ENCODE peak calls at places on chromosomes 13 and 19, in seven cellular contexts. S is IMR-90, M is H1, R is trophoblast cell, T is neuronal stem cell, Q is mesendoderm, X is H9. P is an unnamed sample.
A peak's percentile ranks its signal among the peaks of the same experiment; 100 is the strongest.

GRCh38 chr19:46603195-46603637 is 2.1 kb downstream of the CALM3 start:
- DNase-seq in S (no peak), M (no peak), R (no peak), T (no peak), Q (peak; percentile 38), X (no peak), P (no peak)

GRCh38 chr13:42355118-42355840 is 83.3 kb downstream of the AKAP11 start:
- DNase-seq in S (no peak), M (no peak), R (no peak), T (no peak), Q (peak; percentile 11), X (no peak), P (no peak)

GRCh38 chr19:46402725-46403124 is 10.6 kb downstream of the CCDC8 start:
- DNase-seq in S (no peak), M (no peak), R (no peak), T (no peak), Q (no peak), X (no peak), P (no peak)

GRCh38 chr13:45564108-45564507 is 51.4 kb downstream of the ERICH6B start:
- DNase-seq in S (peak; percentile 81), M (no peak), R (no peak), T (peak; percentile 8), Q (peak; percentile 21), X (no peak), P (peak; percentile 70)

GRCh38 chr19:7159105-7159933 is 89.8 kb downstream of the ZNF557 start:
- DNase-seq in S (peak; percentile 95), M (no peak), R (peak; percentile 33), T (no peak), Q (no peak), X (no peak), P (peak; percentile 76)

GRCh38 chr13:39282400-39282972 is 244.2 kb downstream of the NHLRC3 start:
- DNase-seq in S (no peak), M (no peak), R (no peak), T (no peak), Q (no peak), X (no peak), P (no peak)

GRCh38 chr19:42386974-42387707 is 3.0 kb downstream of the CNFN start:
- DNase-seq in S (peak; percentile 33), M (no peak), R (peak; percentile 40), T (peak; percentile 71), Q (peak; percentile 92), X (peak; percentile 91), P (peak; percentile 70)

GRCh38 chr13:82467626-82468025 is 1414.6 kb downstream of the SLITRK1 start:
- DNase-seq in S (no peak), M (no peak), R (no peak), T (no peak), Q (no peak), X (no peak), P (no peak)

GRCh38 chr13:101397742-101398141 is 18.6 kb downstream of the NALCN start:
- DNase-seq in S (peak; percentile 92), M (no peak), R (no peak), T (no peak), Q (no peak), X (no peak), P (peak; percentile 88)

GRCh38 chr19:42345191-42345812 is 19.9 kb downstream of the MEGF8 start:
- DNase-seq in S (peak; percentile 38), M (no peak), R (no peak), T (no peak), Q (no peak), X (no peak), P (peak; percentile 14)

GRCh38 chr13:107099661-107100060 is 531.7 kb upstream of the ARGLU1 start:
- DNase-seq in S (peak; percentile 93), M (no peak), R (peak; percentile 59), T (no peak), Q (no peak), X (no peak), P (peak; percentile 50)

GRCh38 chr19:13864513-13865242 is 12.3 kb upstream of the NANOS3 start:
- DNase-seq in S (no peak), M (no peak), R (no peak), T (no peak), Q (no peak), X (no peak), P (no peak)

GRCh38 chr19:18428173-18428836 is 9.1 kb downstream of the SSBP4 start:
- DNase-seq in S (no peak), M (no peak), R (no peak), T (no peak), Q (no peak), X (no peak), P (no peak)

DNA sequence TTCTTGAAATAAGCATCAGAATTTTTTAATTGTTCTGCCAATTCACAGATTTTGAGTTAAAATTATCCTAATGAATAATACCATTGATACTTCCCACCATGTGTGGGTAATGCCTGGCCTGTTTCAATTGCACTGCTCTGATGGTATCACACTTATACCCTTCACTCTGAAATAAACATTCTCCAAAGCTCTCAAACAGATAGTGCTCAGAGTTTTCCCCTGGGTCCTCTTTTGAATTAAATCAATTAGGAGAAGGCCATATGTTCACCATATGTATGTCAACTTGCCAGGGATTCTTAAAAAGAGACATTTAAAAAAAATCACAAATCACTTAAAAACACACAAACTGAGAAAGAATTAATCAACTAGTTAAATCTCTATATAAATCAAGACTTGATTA is 318.5 kb downstream of the NDFIP2 start:
- DNase-seq in S (no peak), M (no peak), R (no peak), T (no peak), Q (no peak), X (no peak), P (no peak)
- H4K8ac ChIP-seq in S (no peak overlapping the region), M (no peak overlapping the region), R (no peak overlapping the region), T (no peak overlapping the region), Q (no peak overlapping the region), X (no peak overlapping the region), P (no peak overlapping the region)

DNA sequence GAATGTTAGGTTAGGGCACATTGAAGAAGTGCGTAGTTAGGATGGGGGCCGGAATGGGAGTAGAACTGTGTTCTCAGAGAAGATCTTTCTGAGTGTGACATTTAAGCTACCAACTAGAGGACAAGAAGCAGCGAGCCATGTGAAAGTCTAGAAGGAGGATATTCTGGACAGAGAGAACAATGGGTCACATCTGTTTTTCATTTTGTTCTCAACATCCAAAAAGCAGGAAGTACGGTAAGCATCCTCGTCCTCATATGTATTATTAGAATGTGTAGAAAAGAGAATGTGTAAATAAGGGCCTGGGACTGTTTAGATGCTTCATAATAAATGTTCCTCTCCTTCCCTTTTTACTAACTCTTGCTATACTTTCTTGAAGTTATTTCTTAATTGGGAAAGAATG is 44.5 kb upstream of the PARP4 start:
- DNase-seq in S (no peak), M (no peak), R (no peak), T (no peak), Q (no peak), X (no peak), P (no peak)
- H4K8ac ChIP-seq in S (no peak overlapping the region), M (no peak overlapping the region), R (no peak overlapping the region), T (no peak overlapping the region), Q (no peak overlapping the region), X (no peak overlapping the region), P (no peak overlapping the region)

GRCh38 chr13:95614641-95615245 is 29.8 kb downstream of the DZIP1 start:
- DNase-seq in S (no peak), M (no peak), R (no peak), T (no peak), Q (no peak), X (no peak), P (no peak)
- H4K8ac ChIP-seq in S (no peak overlapping the region), M (no peak overlapping the region), R (no peak overlapping the region), T (no peak overlapping the region), Q (no peak overlapping the region), X (no peak overlapping the region), P (no peak overlapping the region)

GRCh38 chr19:534088-534487 is 2.5 kb downstream of the CDC34 start:
- DNase-seq in S (no peak), M (no peak), R (no peak), T (no peak), Q (no peak), X (no peak), P (no peak)
- H4K8ac ChIP-seq in S (no peak overlapping the region), M (no peak overlapping the region), R (no peak overlapping the region), T (no peak overlapping the region), Q (no peak overlapping the region), X (no peak overlapping the region), P (no peak overlapping the region)

DNA sequence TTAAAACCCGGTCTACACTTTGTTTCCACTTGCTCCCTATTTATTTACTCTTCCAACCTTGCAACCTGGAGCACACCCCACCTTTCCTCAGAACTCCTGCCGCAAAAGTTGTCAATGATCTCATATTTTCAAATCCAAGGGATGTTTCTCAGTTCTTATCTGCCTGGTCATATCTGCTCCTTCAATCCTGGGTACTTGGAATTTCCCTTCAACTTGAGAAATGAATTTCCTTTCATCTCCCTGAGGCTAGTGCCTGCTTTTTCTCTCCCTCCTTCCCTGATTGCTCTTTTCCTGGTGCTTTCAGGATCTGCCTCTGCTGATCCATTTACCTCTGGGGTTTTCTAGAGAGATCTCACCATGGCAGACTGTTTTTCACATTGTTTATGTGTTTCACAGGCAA is 154.8 kb upstream of the IRS2 start:
- DNase-seq in S (no peak), M (no peak), R (no peak), T (no peak), Q (peak; percentile 5), X (no peak), P (no peak)
- H4K8ac ChIP-seq in S (no peak overlapping the region), M (no peak overlapping the region), R (no peak overlapping the region), T (no peak overlapping the region), Q (no peak overlapping the region), X (no peak overlapping the region), P (no peak overlapping the region)

GRCh38 chr13:89287381-89287780 is 1616.2 kb downstream of the SLITRK5 start:
- DNase-seq in S (no peak), M (no peak), R (no peak), T (no peak), Q (no peak), X (no peak), P (no peak)
- H4K8ac ChIP-seq in S (no peak overlapping the region), M (no peak overlapping the region), R (no peak overlapping the region), T (no peak overlapping the region), Q (no peak overlapping the region), X (no peak overlapping the region), P (no peak overlapping the region)

DNA sequence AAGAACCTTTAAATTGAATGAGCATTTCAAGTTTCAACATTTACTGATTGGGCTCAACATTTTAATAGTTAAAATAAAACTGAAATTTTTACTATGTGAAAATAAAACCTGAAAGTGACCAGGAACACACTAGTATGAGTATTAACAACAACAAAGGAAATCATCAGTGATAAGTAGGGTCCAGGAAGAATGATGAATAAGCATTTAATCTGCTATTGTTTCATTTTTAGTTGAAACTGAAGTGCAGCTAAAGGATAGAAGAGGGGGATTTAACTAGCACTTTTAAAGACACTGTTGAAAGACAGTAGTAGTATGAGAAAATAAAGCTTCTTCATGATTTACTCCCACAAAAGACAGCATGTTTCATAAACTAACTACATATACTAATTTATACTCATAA is 250.9 kb upstream of the IPO5 start:
- DNase-seq in S (no peak), M (no peak), R (no peak), T (no peak), Q (no peak), X (no peak), P (no peak)
- H4K8ac ChIP-seq in S (no peak overlapping the region), M (no peak overlapping the region), R (no peak overlapping the region), T (no peak overlapping the region), Q (no peak overlapping the region), X (no peak overlapping the region), P (no peak overlapping the region)

GRCh38 chr13:98112456-98112855 is 30.4 kb upstream of the FARP1 start:
- DNase-seq in S (no peak), M (no peak), R (no peak), T (no peak), Q (no peak), X (no peak), P (no peak)
- H4K8ac ChIP-seq in S (no peak overlapping the region), M (no peak overlapping the region), R (no peak overlapping the region), T (no peak overlapping the region), Q (no peak overlapping the region), X (no peak overlapping the region), P (no peak overlapping the region)

GRCh38 chr19:10194500-10195198 is at the start of gene DNMT1:
- DNase-seq in S (peak; percentile 95), M (peak; percentile 85), R (peak; percentile 68), T (peak; percentile 94), Q (peak; percentile 97), X (peak; percentile 96), P (peak; percentile 97)
- H4K8ac ChIP-seq in S (peak within 1 kb of the TSS; percentile 97), M (peak within 1 kb of the TSS; percentile 90), R (peak within 1 kb of the TSS; percentile 95), T (no peak within 1 kb of the TSS), Q (no peak within 1 kb of the TSS), X (no peak within 1 kb of the TSS), P (peak within 1 kb of the TSS; percentile 99)